ENCODE peak calls at places on chromosome 14, in eight cellular contexts. Y, I, D, K, W, P, L and U are unnamed samples.

GRCh38 chr14:99734406-99735051 is 50.4 kb downstream of the CYP46A1 start:
- DNase-seq in Y (no peak), I (peak; percentile 3), D (no peak), K (peak; percentile 26), W (no peak), P (peak; percentile 46), L (no peak), U (peak; percentile 22)

GRCh38 chr14:91142214-91142668 is 28.4 kb downstream of the DGLUCY start:
- DNase-seq in Y (no peak), I (no peak), D (no peak), K (no peak), W (no peak), P (no peak), L (no peak), U (no peak)

GRCh38 chr14:96192975-96193805 is 11.4 kb upstream of the BDKRB2 start:
- DNase-seq in Y (no peak), I (no peak), D (no peak), K (no peak), W (peak; percentile 34), P (no peak), L (no peak), U (peak; percentile 41)

GRCh38 chr14:64508215-64508776 is 3.7 kb downstream of the ZBTB1 start:
- DNase-seq in Y (no peak), I (no peak), D (no peak), K (no peak), W (no peak), P (no peak), L (no peak), U (no peak)

GRCh38 chr14:91394105-91395081 is 23.2 kb downstream of the CCDC88C start:
- DNase-seq in Y (no peak), I (no peak), D (no peak), K (peak; percentile 2), W (no peak), P (no peak), L (no peak), U (no peak)

GRCh38 chr14:90991690-90992443 is 68.6 kb downstream of the RPS6KA5 start:
- DNase-seq in Y (no peak), I (no peak), D (no peak), K (no peak), W (no peak), P (no peak), L (no peak), U (no peak)

GRCh38 chr14:94689218-94689984 is 77.2 kb downstream of the SERPINA3 start:
- DNase-seq in Y (peak; percentile 20), I (peak; percentile 38), D (no peak), K (peak; percentile 64), W (peak; percentile 52), P (peak; percentile 23), L (peak; percentile 22), U (peak; percentile 95)

GRCh38 chr14:102363182-102363952 is 626 bp downstream of the TECPR2 start:
- DNase-seq in Y (peak; percentile 56), I (peak; percentile 39), D (peak; percentile 76), K (peak; percentile 60), W (peak; percentile 52), P (peak; percentile 17), L (peak; percentile 50), U (peak; percentile 29)

GRCh38 chr14:64950889-64951288 is 8.3 kb upstream of the GPX2 start:
- DNase-seq in Y (no peak), I (peak; percentile 78), D (no peak), K (peak; percentile 79), W (peak; percentile 60), P (peak; percentile 78), L (no peak), U (no peak)

GRCh38 chr14:37620856-37621255 is 25.4 kb downstream of the TTC6 start:
- DNase-seq in Y (no peak), I (no peak), D (no peak), K (no peak), W (no peak), P (no peak), L (no peak), U (no peak)

GRCh38 chr14:28652782-28653181 is 113.8 kb upstream of the FOXG1 start:
- DNase-seq in Y (peak; percentile 48), I (no peak), D (no peak), K (no peak), W (no peak), P (no peak), L (peak; percentile 20), U (no peak)

GRCh38 chr14:64363265-64363840 is 24.8 kb upstream of the MTHFD1 start:
- DNase-seq in Y (peak; percentile 18), I (no peak), D (no peak), K (no peak), W (no peak), P (no peak), L (peak; percentile 83), U (no peak)

GRCh38 chr14:88502740-88503139 is 52.1 kb downstream of the PTPN21 start:
- DNase-seq in Y (no peak), I (no peak), D (no peak), K (no peak), W (no peak), P (no peak), L (peak; percentile 59), U (no peak)

GRCh38 chr14:80608563-80608962 is 333.0 kb downstream of the CEP128 start:
- DNase-seq in Y (no peak), I (no peak), D (no peak), K (no peak), W (no peak), P (no peak), L (no peak), U (no peak)

GRCh38 chr14:80609055-80609454 is 332.5 kb downstream of the CEP128 start:
- DNase-seq in Y (no peak), I (no peak), D (no peak), K (no peak), W (no peak), P (no peak), L (no peak), U (no peak)

GRCh38 chr14:80607430-80608200 is 333.9 kb downstream of the CEP128 start:
- DNase-seq in Y (peak; percentile 44), I (no peak), D (no peak), K (no peak), W (no peak), P (no peak), L (no peak), U (no peak)

GRCh38 chr14:80605536-80605935 is 336.0 kb downstream of the CEP128 start:
- DNase-seq in Y (no peak), I (no peak), D (no peak), K (no peak), W (no peak), P (no peak), L (no peak), U (no peak)

GRCh38 chr14:80606347-80606772 is 335.2 kb downstream of the CEP128 start:
- DNase-seq in Y (peak; percentile 33), I (no peak), D (no peak), K (no peak), W (no peak), P (no peak), L (no peak), U (no peak)
- H3K27ac ChIP-seq in Y (no peak overlapping the region), I (peak overlapping the region; percentile 62), D (peak overlapping the region; percentile 15), K (peak overlapping the region; percentile 21), W (no peak overlapping the region), P (no peak overlapping the region), L (no peak overlapping the region), U (no peak overlapping the region)

DNA sequence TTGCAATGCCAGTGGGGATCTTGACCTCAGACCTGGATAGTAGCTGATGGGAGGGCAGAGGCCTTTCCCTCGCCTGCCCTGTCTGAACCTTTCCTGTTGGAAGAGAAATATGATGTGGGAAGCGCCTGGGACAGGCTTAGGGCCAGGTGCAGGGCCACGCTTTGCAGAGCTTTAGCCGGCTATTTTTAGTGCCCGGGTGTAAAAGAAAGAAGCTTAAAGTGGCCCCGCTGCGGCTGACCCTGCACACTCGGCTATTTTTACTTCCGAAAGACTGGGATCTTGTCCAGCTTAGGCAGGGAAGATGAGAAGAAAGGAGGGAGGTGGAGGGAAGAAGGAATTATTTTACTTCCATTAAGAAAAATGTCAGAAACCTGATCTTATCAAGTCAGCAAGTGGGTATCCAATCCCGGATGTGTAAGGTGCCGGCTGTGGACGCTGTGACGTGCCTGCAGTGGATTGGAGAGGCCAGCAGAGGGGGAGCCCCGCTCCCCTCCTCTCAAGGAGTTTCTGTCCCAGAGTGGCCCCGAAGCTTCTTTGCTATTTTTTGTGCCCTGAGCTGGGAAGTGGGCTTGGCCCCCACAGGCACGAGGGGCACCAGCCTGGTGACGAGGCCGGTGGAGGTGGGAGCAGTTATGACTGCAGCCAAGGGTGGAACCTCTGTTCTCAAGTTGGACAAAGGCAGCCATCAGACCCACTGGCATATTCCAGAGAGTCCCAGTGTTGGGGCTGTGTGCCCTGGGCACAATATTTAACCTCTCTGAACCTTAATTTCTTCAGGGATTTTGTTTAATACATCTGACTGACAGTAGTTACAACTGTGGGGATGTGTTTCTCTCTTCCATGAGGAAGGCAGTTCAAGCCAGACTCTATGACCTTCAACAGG is 97.7 kb downstream of the ESRRB start:
- DNase-seq in Y (no peak), I (peak; percentile 55), D (no peak), K (peak; percentile 69), W (no peak), P (peak; percentile 84), L (peak; percentile 6), U (no peak)
- H3K4me3 ChIP-seq in Y (no peak overlapping the region), I (peak overlapping the region; percentile 38), D (peak overlapping the region; percentile 4), K (peak overlapping the region; percentile 44), W (peak overlapping the region; percentile 22), P (peak overlapping the region; percentile 45), L (no peak overlapping the region), U (no peak overlapping the region)

GRCh38 chr14:69327507-69327906 is 67.5 kb downstream of the GALNT16 start:
- DNase-seq in Y (no peak), I (no peak), D (no peak), K (no peak), W (no peak), P (no peak), L (no peak), U (peak; percentile 37)

GRCh38 chr14:69328317-69328716 is 68.4 kb downstream of the GALNT16 start:
- DNase-seq in Y (no peak), I (no peak), D (no peak), K (no peak), W (no peak), P (no peak), L (no peak), U (peak; percentile 46)

GRCh38 chr14:69325646-69326265 is 65.8 kb downstream of the GALNT16 start:
- DNase-seq in Y (no peak), I (no peak), D (no peak), K (no peak), W (peak; percentile 1), P (no peak), L (no peak), U (no peak)

GRCh38 chr14:69325086-69325485 is 65.1 kb downstream of the GALNT16 start:
- DNase-seq in Y (no peak), I (no peak), D (no peak), K (no peak), W (no peak), P (no peak), L (no peak), U (no peak)

GRCh38 chr14:69326611-69327010 is 66.7 kb downstream of the GALNT16 start:
- DNase-seq in Y (no peak), I (no peak), D (no peak), K (no peak), W (peak; percentile 3), P (no peak), L (no peak), U (no peak)
- H3K27ac ChIP-seq in Y (no peak overlapping the region), I (no peak overlapping the region), D (no peak overlapping the region), K (no peak overlapping the region), W (no peak overlapping the region), P (no peak overlapping the region), L (no peak overlapping the region), U (no peak overlapping the region)

DNA sequence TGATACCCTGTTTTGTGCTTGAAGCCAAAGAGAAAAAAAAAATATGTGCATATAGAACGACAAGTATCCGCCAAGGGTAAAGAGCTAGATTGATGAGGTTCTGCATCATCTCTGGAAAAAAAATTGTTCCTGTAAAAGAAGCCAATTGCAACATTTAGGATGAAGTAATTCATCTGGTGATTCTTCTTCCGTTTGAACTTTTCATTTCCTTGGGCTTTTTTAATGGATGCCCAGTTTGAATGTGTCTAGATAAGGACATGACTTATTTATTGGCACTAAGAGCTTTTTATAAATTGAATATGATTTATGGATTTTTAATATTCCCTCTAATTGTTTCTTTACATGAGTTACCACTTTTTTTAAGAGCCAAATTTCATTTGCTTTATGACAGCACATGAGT is 38.1 kb upstream of the NPAS3 start:
- DNase-seq in Y (peak; percentile 27), I (no peak), D (no peak), K (no peak), W (no peak), P (no peak), L (no peak), U (no peak)
- H3K4me3 ChIP-seq in Y (no peak overlapping the region), I (no peak overlapping the region), D (no peak overlapping the region), K (no peak overlapping the region), W (no peak overlapping the region), P (no peak overlapping the region), L (no peak overlapping the region), U (no peak overlapping the region)